ENCODE peak calls at places on chromosomes 6 and 20, in nine cellular contexts. J is islet precursor cell; B is NCI-H1694 treated with DMSO at 0.1 percent for 48 hours; W is right lobe of liver; L is AG10803; T is astrocyte of the cerebellum; X is NCI-H2171 treated with DMSO at 0.1 percent for 48 hours; A is IMR-90; M is activated T-cell treated with anti-CD3 and anti-CD28 coated beads, Interleukin-2, amount 50 U/mL, for 48 hours. Z is an unnamed sample.

GRCh38 chr6:35972471-35972985 is 51.6 kb upstream of the SRPK1 start:
- DNase-seq in W (peak), X (no peak), A (no peak), L (no peak), T (peak), B (no peak), M (no peak), J (peak), Z (no peak)

GRCh38 chr6:152401978-152402377 is 235.2 kb downstream of the SYNE1 start:
- DNase-seq in X (no peak), W (no peak), J (no peak), A (peak), M (no peak), T (no peak), L (peak), B (no peak), Z (no peak)

GRCh38 chr6:149887343-149887742 is 10.6 kb downstream of the RAET1E start:
- DNase-seq in L (peak), J (no peak), W (no peak), X (no peak), A (peak), T (no peak), M (no peak), B (no peak), Z (no peak)

GRCh38 chr6:87100216-87100615 is 5.3 kb upstream of the CGA start:
- DNase-seq in W (no peak), T (peak), X (no peak), J (no peak), A (peak), M (no peak), L (no peak), B (no peak), Z (no peak)

GRCh38 chr6:11096109-11096508 is 2.5 kb downstream of the SMIM13 start:
- DNase-seq in L (peak), W (no peak), B (no peak), A (peak), M (peak), J (peak), T (peak), X (no peak), Z (no peak)

GRCh38 chr6:113293106-113293505 is 564.0 kb upstream of the MARCKS start:
- DNase-seq in X (no peak), W (no peak), A (no peak), L (peak), T (no peak), J (no peak), B (no peak), M (no peak), Z (no peak)

GRCh38 chr6:36560822-36561221 is 13.5 kb upstream of the STK38 start:
- DNase-seq in B (no peak), J (no peak), A (no peak), W (no peak), X (no peak), T (no peak), L (no peak), M (no peak), Z (no peak)

GRCh38 chr6:50819527-50819905 is 845 bp downstream of the TFAP2B start:
- DNase-seq in B (no peak), A (no peak), L (peak), W (no peak), M (no peak), X (no peak), T (no peak), J (peak), Z (no peak)

GRCh38 chr6:152750694-152751093 is at the start of gene VIP:
- DNase-seq in L (peak), B (no peak), A (peak), J (peak), X (no peak), T (peak), M (no peak), W (no peak), Z (no peak)

GRCh38 chr20:62151225-62151624 is 7.7 kb downstream of the SS18L1 start:
- DNase-seq in A (no peak), T (no peak), J (no peak), L (no peak), X (no peak), W (no peak), M (no peak), B (no peak), Z (no peak)

GRCh38 chr6:67210450-67210849 is 1424.6 kb upstream of the ADGRB3 start:
- DNase-seq in X (no peak), W (no peak), J (no peak), A (no peak), T (peak), L (no peak), M (no peak), B (no peak), Z (no peak)

GRCh38 chr6:129141499-129141898 is 258.6 kb downstream of the LAMA2 start:
- DNase-seq in M (no peak), W (no peak), L (peak), X (no peak), T (no peak), B (no peak), J (no peak), A (peak), Z (no peak)

GRCh38 chr6:166527849-166528248 is 58.6 kb downstream of the RAMACL start:
- DNase-seq in X (no peak), M (no peak), W (no peak), T (no peak), J (no peak), A (no peak), B (no peak), L (no peak), Z (no peak)

GRCh38 chr6:137776256-137776655 is 90.8 kb upstream of the TNFAIP3 start:
- DNase-seq in L (no peak), M (no peak), T (no peak), J (no peak), W (no peak), X (no peak), B (no peak), A (no peak), Z (no peak)

GRCh38 chr6:125953502-125953875 is 3.1 kb upstream of the HINT3 start:
- DNase-seq in W (no peak), A (no peak), T (no peak), M (peak), B (no peak), L (no peak), J (peak), X (peak), Z (no peak)

GRCh38 chr20:38303908-38304379 is at the start of gene BPI:
- DNase-seq in L (peak), A (no peak), J (no peak), M (no peak), B (no peak), W (no peak), T (peak), X (no peak), Z (peak)

GRCh38 chr6:3796396-3796795 is 44.9 kb upstream of the PXDC1 start:
- DNase-seq in M (no peak), T (no peak), X (no peak), L (no peak), A (no peak), B (no peak), W (no peak), J (no peak), Z (no peak)

GRCh38 chr6:147506704-147507114 is 1.8 kb upstream of the SAMD5 start:
- DNase-seq in J (peak), W (peak), L (peak), T (no peak), B (peak), A (peak), X (peak), M (peak), Z (peak)

Z was measured in activated naive CD8-positive, alpha-beta T cell treated with anti-CD3 and anti-CD28 coated beads, Interleukin-2, amount 50 U/mL, for 24 hours.